ENCODE peak calls at places on chromosomes 4 and X, in eight cellular contexts. One of them, this sample, is unnamed.

GRCh38 chrX:34371740-34372139 is 239.6 kb upstream of the FAM47A start:
- DNase-seq in HFF-Myc: no peak
- DNase-seq in upper lobe of right lung: no peak
- DNase-seq in mammary epithelial cell: no peak
- DNase-seq in fibroblast of the aortic adventitia: no peak
- DNase-seq in heart left ventricle: no peak
- DNase-seq in OCI-LY7: no peak
- DNase-seq in CD8-positive, alpha-beta T cell: no peak
- DNase-seq in this sample: no peak

GRCh38 chr4:169229571-169230028 is 41.2 kb downstream of the SH3RF1 start:
- DNase-seq in HFF-Myc: peak
- DNase-seq in upper lobe of right lung: no peak
- DNase-seq in mammary epithelial cell: peak
- DNase-seq in fibroblast of the aortic adventitia: peak
- DNase-seq in heart left ventricle: no peak
- DNase-seq in OCI-LY7: no peak
- DNase-seq in CD8-positive, alpha-beta T cell: no peak
- DNase-seq in this sample: no peak

GRCh38 chr4:80897537-80898303 is 132.8 kb upstream of the BMP3 start:
- DNase-seq in HFF-Myc: no peak
- DNase-seq in upper lobe of right lung: no peak
- DNase-seq in mammary epithelial cell: peak
- DNase-seq in fibroblast of the aortic adventitia: no peak
- DNase-seq in heart left ventricle: no peak
- DNase-seq in OCI-LY7: no peak
- DNase-seq in CD8-positive, alpha-beta T cell: no peak
- DNase-seq in this sample: no peak

GRCh38 chrX:51893931-51894696 is 691 bp downstream of the MAGED1 start:
- DNase-seq in HFF-Myc: no peak
- DNase-seq in upper lobe of right lung: peak
- DNase-seq in mammary epithelial cell: peak
- DNase-seq in fibroblast of the aortic adventitia: peak
- DNase-seq in heart left ventricle: no peak
- DNase-seq in OCI-LY7: peak
- DNase-seq in CD8-positive, alpha-beta T cell: no peak
- DNase-seq in this sample: peak

GRCh38 chr4:8153441-8153840 is 5.2 kb downstream of the ABLIM2 start:
- DNase-seq in HFF-Myc: no peak
- DNase-seq in upper lobe of right lung: no peak
- DNase-seq in mammary epithelial cell: no peak
- DNase-seq in fibroblast of the aortic adventitia: no peak
- DNase-seq in heart left ventricle: peak
- DNase-seq in OCI-LY7: no peak
- DNase-seq in CD8-positive, alpha-beta T cell: no peak
- DNase-seq in this sample: no peak

GRCh38 chr4:96136056-96136455 is 296.2 kb downstream of the PDHA2 start:
- DNase-seq in HFF-Myc: no peak
- DNase-seq in upper lobe of right lung: no peak
- DNase-seq in mammary epithelial cell: no peak
- DNase-seq in fibroblast of the aortic adventitia: no peak
- DNase-seq in heart left ventricle: no peak
- DNase-seq in OCI-LY7: no peak
- DNase-seq in CD8-positive, alpha-beta T cell: no peak
- DNase-seq in this sample: no peak

GRCh38 chr4:74623041-74623440 is 171.3 kb downstream of the BTC start:
- DNase-seq in HFF-Myc: peak
- DNase-seq in upper lobe of right lung: no peak
- DNase-seq in mammary epithelial cell: peak
- DNase-seq in fibroblast of the aortic adventitia: peak
- DNase-seq in heart left ventricle: no peak
- DNase-seq in OCI-LY7: peak
- DNase-seq in CD8-positive, alpha-beta T cell: no peak
- DNase-seq in this sample: peak

GRCh38 chr4:78864405-78865024 is 74.7 kb downstream of the PAQR3 start:
- DNase-seq in HFF-Myc: peak
- DNase-seq in upper lobe of right lung: no peak
- DNase-seq in mammary epithelial cell: peak
- DNase-seq in fibroblast of the aortic adventitia: peak
- DNase-seq in heart left ventricle: no peak
- DNase-seq in OCI-LY7: peak
- DNase-seq in CD8-positive, alpha-beta T cell: no peak
- DNase-seq in this sample: peak

GRCh38 chr4:71456841-71457240 is 118.0 kb downstream of the SLC4A4 start:
- DNase-seq in HFF-Myc: peak
- DNase-seq in upper lobe of right lung: no peak
- DNase-seq in mammary epithelial cell: peak
- DNase-seq in fibroblast of the aortic adventitia: peak
- DNase-seq in heart left ventricle: no peak
- DNase-seq in OCI-LY7: no peak
- DNase-seq in CD8-positive, alpha-beta T cell: no peak
- DNase-seq in this sample: no peak

GRCh38 chrX:288561-288991 is 7.4 kb downstream of the PLCXD1 start:
- DNase-seq in HFF-Myc: no peak
- DNase-seq in upper lobe of right lung: peak
- DNase-seq in mammary epithelial cell: no peak
- DNase-seq in fibroblast of the aortic adventitia: no peak
- DNase-seq in heart left ventricle: peak
- DNase-seq in OCI-LY7: no peak
- DNase-seq in CD8-positive, alpha-beta T cell: no peak
- DNase-seq in this sample: no peak

GRCh38 chr4:84481879-84482245 is 17.2 kb downstream of the NKX6-1 start:
- DNase-seq in HFF-Myc: no peak
- DNase-seq in upper lobe of right lung: no peak
- DNase-seq in mammary epithelial cell: no peak
- DNase-seq in fibroblast of the aortic adventitia: no peak
- DNase-seq in heart left ventricle: no peak
- DNase-seq in OCI-LY7: no peak
- DNase-seq in CD8-positive, alpha-beta T cell: no peak
- DNase-seq in this sample: no peak

GRCh38 chrX:151825927-151826471 is 86.7 kb upstream of the MAGEA4 start:
- DNase-seq in HFF-Myc: peak
- DNase-seq in upper lobe of right lung: no peak
- DNase-seq in mammary epithelial cell: peak
- DNase-seq in fibroblast of the aortic adventitia: peak
- DNase-seq in heart left ventricle: no peak
- DNase-seq in OCI-LY7: no peak
- DNase-seq in CD8-positive, alpha-beta T cell: no peak
- DNase-seq in this sample: no peak

GRCh38 chrX:153551135-153551534 is 33.7 kb downstream of the ATP2B3 start:
- DNase-seq in HFF-Myc: no peak
- DNase-seq in upper lobe of right lung: no peak
- DNase-seq in mammary epithelial cell: peak
- DNase-seq in fibroblast of the aortic adventitia: peak
- DNase-seq in heart left ventricle: no peak
- DNase-seq in OCI-LY7: no peak
- DNase-seq in CD8-positive, alpha-beta T cell: no peak
- DNase-seq in this sample: no peak

GRCh38 chrX:153549231-153549630 is 31.8 kb downstream of the ATP2B3 start:
- DNase-seq in HFF-Myc: no peak
- DNase-seq in upper lobe of right lung: no peak
- DNase-seq in mammary epithelial cell: no peak
- DNase-seq in fibroblast of the aortic adventitia: no peak
- DNase-seq in heart left ventricle: no peak
- DNase-seq in OCI-LY7: no peak
- DNase-seq in CD8-positive, alpha-beta T cell: no peak
- DNase-seq in this sample: no peak

GRCh38 chrX:153544747-153545146 is 27.3 kb downstream of the ATP2B3 start:
- DNase-seq in HFF-Myc: no peak
- DNase-seq in upper lobe of right lung: no peak
- DNase-seq in mammary epithelial cell: no peak
- DNase-seq in fibroblast of the aortic adventitia: no peak
- DNase-seq in heart left ventricle: no peak
- DNase-seq in OCI-LY7: no peak
- DNase-seq in CD8-positive, alpha-beta T cell: no peak
- DNase-seq in this sample: no peak

GRCh38 chrX:153549807-153550206 is 32.4 kb downstream of the ATP2B3 start:
- DNase-seq in HFF-Myc: no peak
- DNase-seq in upper lobe of right lung: no peak
- DNase-seq in mammary epithelial cell: no peak
- DNase-seq in fibroblast of the aortic adventitia: no peak
- DNase-seq in heart left ventricle: no peak
- DNase-seq in OCI-LY7: no peak
- DNase-seq in CD8-positive, alpha-beta T cell: no peak
- DNase-seq in this sample: no peak

GRCh38 chrX:153546386-153546785 is 28.9 kb downstream of the ATP2B3 start:
- DNase-seq in HFF-Myc: no peak
- DNase-seq in upper lobe of right lung: no peak
- DNase-seq in mammary epithelial cell: no peak
- DNase-seq in fibroblast of the aortic adventitia: no peak
- DNase-seq in heart left ventricle: no peak
- DNase-seq in OCI-LY7: no peak
- DNase-seq in CD8-positive, alpha-beta T cell: no peak
- DNase-seq in this sample: no peak
- H3K4me3 ChIP-seq in HFF-Myc: no peak
- H3K4me3 ChIP-seq in upper lobe of right lung: no peak
- H3K4me3 ChIP-seq in mammary epithelial cell: no peak
- H3K4me3 ChIP-seq in fibroblast of the aortic adventitia: no peak
- H3K4me3 ChIP-seq in heart left ventricle: no peak
- H3K4me3 ChIP-seq in OCI-LY7: no peak
- H3K4me3 ChIP-seq in CD8-positive, alpha-beta T cell: no peak
- H3K4me3 ChIP-seq in this sample: no peak

GRCh38 chrX:13747836-13748235 is 13.3 kb downstream of the OFD1 start:
- DNase-seq in HFF-Myc: peak
- DNase-seq in upper lobe of right lung: no peak
- DNase-seq in mammary epithelial cell: peak
- DNase-seq in fibroblast of the aortic adventitia: peak
- DNase-seq in heart left ventricle: no peak
- DNase-seq in OCI-LY7: peak
- DNase-seq in CD8-positive, alpha-beta T cell: peak
- DNase-seq in this sample: peak

GRCh38 chrX:13741695-13742094 is 7.1 kb downstream of the OFD1 start:
- DNase-seq in HFF-Myc: no peak
- DNase-seq in upper lobe of right lung: no peak
- DNase-seq in mammary epithelial cell: no peak
- DNase-seq in fibroblast of the aortic adventitia: no peak
- DNase-seq in heart left ventricle: no peak
- DNase-seq in OCI-LY7: no peak
- DNase-seq in CD8-positive, alpha-beta T cell: no peak
- DNase-seq in this sample: no peak

GRCh38 chrX:13748486-13748885 is 13.9 kb downstream of the OFD1 start:
- DNase-seq in HFF-Myc: no peak
- DNase-seq in upper lobe of right lung: no peak
- DNase-seq in mammary epithelial cell: no peak
- DNase-seq in fibroblast of the aortic adventitia: no peak
- DNase-seq in heart left ventricle: no peak
- DNase-seq in OCI-LY7: no peak
- DNase-seq in CD8-positive, alpha-beta T cell: no peak
- DNase-seq in this sample: no peak

DNA sequence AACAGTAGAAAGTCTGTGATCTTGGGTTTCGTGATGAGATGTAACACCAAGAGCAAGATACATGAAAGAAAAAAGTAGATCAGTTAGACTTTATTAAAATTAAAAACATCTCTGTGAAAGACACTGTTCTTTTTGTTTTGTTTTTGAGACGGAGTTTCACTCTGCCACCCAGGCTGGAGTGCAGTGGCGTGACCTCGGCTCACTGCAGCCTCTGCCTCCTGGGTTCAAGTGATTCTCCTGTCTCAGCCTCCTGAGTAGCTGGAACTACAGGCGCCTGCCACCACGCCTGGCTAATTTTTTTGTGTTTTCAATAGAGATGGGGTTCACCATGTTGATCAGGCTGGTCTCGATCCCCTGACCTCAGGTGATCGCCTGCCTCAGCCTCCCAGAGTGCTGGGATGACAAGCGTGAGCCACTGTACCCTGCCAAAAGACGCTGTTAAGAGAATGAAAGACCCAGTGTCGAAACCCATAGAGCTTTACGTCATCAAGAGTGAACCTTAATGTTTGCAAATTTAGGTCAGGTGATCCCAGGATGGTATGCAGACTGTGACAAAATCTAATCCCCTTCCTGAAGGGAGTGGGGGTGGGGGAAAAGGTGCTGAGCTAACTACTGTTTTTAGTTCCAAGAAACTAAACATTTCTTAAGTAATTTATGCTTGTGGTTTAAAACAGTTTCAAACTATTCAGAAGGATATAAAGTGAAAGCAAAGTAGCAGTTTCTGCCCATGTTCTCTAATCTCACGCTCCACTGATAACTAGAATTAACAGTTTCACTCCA is 8.0 kb downstream of the OFD1 start:
- DNase-seq in HFF-Myc: no peak
- DNase-seq in upper lobe of right lung: no peak
- DNase-seq in mammary epithelial cell: no peak
- DNase-seq in fibroblast of the aortic adventitia: no peak
- DNase-seq in heart left ventricle: no peak
- DNase-seq in OCI-LY7: peak
- DNase-seq in CD8-positive, alpha-beta T cell: peak
- DNase-seq in this sample: no peak
- H3K4me3 ChIP-seq in HFF-Myc: no peak
- H3K4me3 ChIP-seq in upper lobe of right lung: no peak
- H3K4me3 ChIP-seq in mammary epithelial cell: no peak
- H3K4me3 ChIP-seq in fibroblast of the aortic adventitia: no peak
- H3K4me3 ChIP-seq in heart left ventricle: no peak
- H3K4me3 ChIP-seq in OCI-LY7: peak
- H3K4me3 ChIP-seq in CD8-positive, alpha-beta T cell: no peak
- H3K4me3 ChIP-seq in this sample: no peak

GRCh38 chr4:186486172-186486571 is 69.2 kb downstream of the MTNR1A start:
- DNase-seq in HFF-Myc: no peak
- DNase-seq in upper lobe of right lung: no peak
- DNase-seq in mammary epithelial cell: no peak
- DNase-seq in fibroblast of the aortic adventitia: no peak
- DNase-seq in heart left ventricle: no peak
- DNase-seq in OCI-LY7: no peak
- DNase-seq in CD8-positive, alpha-beta T cell: no peak
- DNase-seq in this sample: no peak
- H3K4me3 ChIP-seq in HFF-Myc: no peak
- H3K4me3 ChIP-seq in upper lobe of right lung: no peak
- H3K4me3 ChIP-seq in mammary epithelial cell: no peak
- H3K4me3 ChIP-seq in fibroblast of the aortic adventitia: no peak
- H3K4me3 ChIP-seq in heart left ventricle: peak
- H3K4me3 ChIP-seq in OCI-LY7: no peak
- H3K4me3 ChIP-seq in CD8-positive, alpha-beta T cell: no peak
- H3K4me3 ChIP-seq in this sample: no peak

GRCh38 chr4:107993969-107994368 is 4.3 kb downstream of the HADH start:
- DNase-seq in HFF-Myc: no peak
- DNase-seq in upper lobe of right lung: no peak
- DNase-seq in mammary epithelial cell: no peak
- DNase-seq in fibroblast of the aortic adventitia: no peak
- DNase-seq in heart left ventricle: no peak
- DNase-seq in OCI-LY7: peak
- DNase-seq in CD8-positive, alpha-beta T cell: no peak
- DNase-seq in this sample: peak
- H3K4me3 ChIP-seq in HFF-Myc: no peak
- H3K4me3 ChIP-seq in upper lobe of right lung: no peak
- H3K4me3 ChIP-seq in mammary epithelial cell: no peak
- H3K4me3 ChIP-seq in fibroblast of the aortic adventitia: no peak
- H3K4me3 ChIP-seq in heart left ventricle: no peak
- H3K4me3 ChIP-seq in OCI-LY7: peak
- H3K4me3 ChIP-seq in CD8-positive, alpha-beta T cell: no peak
- H3K4me3 ChIP-seq in this sample: peak

DNA sequence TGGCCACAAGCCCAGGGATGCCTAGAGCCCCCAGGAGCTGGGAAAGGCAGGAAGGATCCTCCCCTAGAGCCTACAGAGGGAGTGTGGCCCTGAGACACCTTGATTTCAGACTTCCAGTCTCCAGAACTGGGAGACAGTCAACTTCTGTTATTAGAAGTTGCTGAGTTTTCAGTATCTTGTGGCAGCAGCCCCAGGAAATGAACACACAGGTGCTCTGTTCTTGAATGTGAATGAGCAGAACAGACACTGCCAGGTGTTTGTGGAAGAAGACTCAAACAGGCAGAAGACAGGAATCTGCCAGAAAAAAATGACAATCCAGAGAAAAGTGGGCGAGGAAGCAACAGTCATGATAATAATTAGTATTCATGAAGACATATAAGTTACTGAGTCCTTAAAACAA is 64.5 kb upstream of the STS start:
- DNase-seq in HFF-Myc: no peak
- DNase-seq in upper lobe of right lung: no peak
- DNase-seq in mammary epithelial cell: no peak
- DNase-seq in fibroblast of the aortic adventitia: no peak
- DNase-seq in heart left ventricle: no peak
- DNase-seq in OCI-LY7: peak
- DNase-seq in CD8-positive, alpha-beta T cell: no peak
- DNase-seq in this sample: peak
- H3K4me3 ChIP-seq in HFF-Myc: no peak
- H3K4me3 ChIP-seq in upper lobe of right lung: no peak
- H3K4me3 ChIP-seq in mammary epithelial cell: no peak
- H3K4me3 ChIP-seq in fibroblast of the aortic adventitia: no peak
- H3K4me3 ChIP-seq in heart left ventricle: no peak
- H3K4me3 ChIP-seq in OCI-LY7: peak
- H3K4me3 ChIP-seq in CD8-positive, alpha-beta T cell: no peak
- H3K4me3 ChIP-seq in this sample: peak

This sample was measured in Karpas-422.